ENCODE peak calls at places on chromosomes 13 and 19, in seven cellular contexts. H is adipocyte, D is Peyer's patch, U is tibial nerve, K is OCI-LY7, O is H1, Z is esophagus squamous epithelium. X is an unnamed sample. For H3K4me1, the result is how much of the 10 kb centered on the place peaks cover.

GRCh38 chr13:26262156-26262555 is 8.2 kb downstream of the CDK8 start:
- DNase-seq in O (no peak), Z (no peak), U (no peak), D (no peak), H (no peak), K (no peak), X (no peak)

GRCh38 chr19:29665826-29666633 is 769 bp downstream of the PLEKHF1 start:
- DNase-seq in K (no peak), Z (no peak), D (no peak), H (peak), U (no peak), O (no peak), X (peak)

GRCh38 chr19:13149628-13150186 is 468 bp downstream of the STX10 start:
- DNase-seq in O (no peak), U (no peak), K (peak), H (peak), Z (no peak), D (no peak), X (no peak)

GRCh38 chr19:7266832-7267231 is 27.4 kb downstream of the INSR start:
- DNase-seq in H (no peak), U (no peak), K (no peak), D (no peak), Z (no peak), O (no peak), X (no peak)

GRCh38 chr13:52713894-52714293 is 25.7 kb downstream of the CNMD start:
- DNase-seq in U (no peak), Z (no peak), O (no peak), K (no peak), D (no peak), H (no peak), X (no peak)

GRCh38 chr13:113552079-113552478 is 32.5 kb upstream of the TFDP1 start:
- DNase-seq in U (no peak), D (peak), H (no peak), O (no peak), Z (no peak), K (no peak), X (no peak)

GRCh38 chr19:28436320-28436719 is 776.6 kb downstream of the UQCRFS1 start:
- DNase-seq in K (peak), Z (no peak), O (no peak), H (no peak), D (no peak), U (no peak), X (no peak)

GRCh38 chr19:18412610-18413239 is 6.5 kb upstream of the SSBP4 start:
- DNase-seq in Z (no peak), H (no peak), U (no peak), O (no peak), K (no peak), D (no peak), X (no peak)

GRCh38 chr19:34226036-34226435 is 28.3 kb upstream of the GARRE1 start:
- DNase-seq in O (no peak), H (no peak), Z (no peak), U (no peak), D (no peak), K (no peak), X (no peak)

GRCh38 chr19:33404916-33405315 is 31.4 kb downstream of the CEBPG start:
- DNase-seq in U (peak), Z (no peak), K (no peak), H (no peak), O (no peak), D (peak), X (no peak)

GRCh38 chr19:18254546-18255500 is 19.4 kb downstream of the IQCN start:
- DNase-seq in H (no peak), K (peak), D (peak), O (no peak), U (no peak), Z (no peak), X (no peak)

GRCh38 chr19:39514840-39515550 is at the start of gene SELENOV:
- DNase-seq in D (no peak), Z (no peak), O (no peak), U (no peak), H (no peak), K (no peak), X (peak)

GRCh38 chr19:10634881-10635463 is 9.6 kb downstream of the SLC44A2 start:
- DNase-seq in Z (no peak), D (no peak), H (no peak), U (no peak), O (no peak), K (no peak), X (no peak)

GRCh38 chr19:5990289-5990797 is 12.4 kb upstream of the RANBP3 start:
- DNase-seq in H (no peak), O (no peak), Z (no peak), D (no peak), K (no peak), U (no peak), X (no peak)

GRCh38 chr13:90883592-90883991 is 463.9 kb upstream of the MIR17HG start:
- DNase-seq in U (no peak), Z (no peak), O (no peak), D (no peak), H (no peak), K (no peak), X (no peak)

GRCh38 chr19:1651061-1651547 is 1.3 kb downstream of the TCF3 start:
- DNase-seq in U (no peak), K (peak), O (no peak), Z (no peak), D (no peak), H (peak), X (no peak)

GRCh38 chr13:101449971-101450748 is 2.3 kb upstream of the ITGBL1 start:
- DNase-seq in K (no peak), D (no peak), O (no peak), Z (no peak), H (peak), U (no peak), X (no peak)

GRCh38 chr19:43936219-43936618 is 1.1 kb upstream of the ZNF45 start:
- DNase-seq in Z (no peak), U (no peak), D (no peak), H (no peak), O (no peak), K (no peak), X (no peak)

GRCh38 chr19:32373614-32374295 is 28.3 kb downstream of the ZNF507 start:
- DNase-seq in Z (no peak), O (no peak), H (peak), D (no peak), K (no peak), U (no peak), X (no peak)

GRCh38 chr13:74977498-74977897 is 504.5 kb downstream of the TBC1D4 start:
- DNase-seq in O (no peak), Z (no peak), K (no peak), D (no peak), U (no peak), H (no peak), X (no peak)

GRCh38 chr13:57409121-57409520 is 222.4 kb upstream of the PCDH17 start:
- DNase-seq in U (no peak), O (no peak), D (no peak), K (no peak), Z (no peak), H (no peak), X (peak)

GRCh38 chr13:86002921-86003488 is 203.8 kb upstream of the SLITRK6 start:
- DNase-seq in D (no peak), O (no peak), H (no peak), K (no peak), Z (no peak), U (no peak), X (no peak)

GRCh38 chr13:52159159-52159982 is at the start of gene NEK3:
- DNase-seq in H (peak), U (peak), D (peak), Z (peak), O (peak), K (peak), X (peak)

GRCh38 chr19:47430041-47430802 is 10.9 kb upstream of the MEIS3 start:
- DNase-seq in K (no peak), U (peak), H (peak), Z (no peak), O (no peak), D (peak), X (no peak)

GRCh38 chr19:43450545-43450997 is 14.8 kb downstream of the LYPD3 start:
- DNase-seq in D (no peak), O (no peak), K (no peak), U (no peak), H (peak), Z (no peak), X (no peak)

GRCh38 chr13:97122381-97122996 is 99.6 kb upstream of the MBNL2 start:
- DNase-seq in U (no peak), H (peak), Z (no peak), O (no peak), K (no peak), D (no peak), X (no peak)

GRCh38 chr19:1288528-1289394 is 3.1 kb downstream of the EFNA2 start:
- DNase-seq in O (no peak), D (no peak), Z (no peak), H (no peak), K (no peak), U (no peak), X (no peak)

GRCh38 chr13:86945596-86945995 is 725.6 kb upstream of the SLITRK5 start:
- DNase-seq in U (no peak), H (no peak), O (no peak), D (no peak), Z (no peak), K (no peak), X (no peak)

GRCh38 chr13:62278271-62278670 is 862.6 kb upstream of the PCDH20 start:
- DNase-seq in D (no peak), Z (no peak), U (no peak), O (no peak), H (no peak), K (peak), X (no peak)

GRCh38 chr19:29260477-29261317 is 47.7 kb upstream of the UQCRFS1 start:
- DNase-seq in O (no peak), D (no peak), H (peak), U (no peak), Z (no peak), K (peak), X (no peak)

GRCh38 chr19:52270266-52270885 is 989 bp downstream of the ZNF766 start:
- DNase-seq in D (no peak), O (no peak), K (no peak), U (no peak), H (peak), Z (no peak), X (no peak)

GRCh38 chr13:20127563-20128458 is 33.0 kb downstream of the GJA3 start:
- DNase-seq in D (peak), O (no peak), U (no peak), H (peak), Z (no peak), K (no peak), X (no peak)

GRCh38 chr13:21996049-21996448 is 325.2 kb downstream of the FGF9 start:
- DNase-seq in U (no peak), D (no peak), K (no peak), O (no peak), Z (no peak), H (no peak), X (no peak)

GRCh38 chr13:27524981-27525975 is 74.9 kb upstream of the MTIF3 start:
- DNase-seq in Z (no peak), H (no peak), O (no peak), K (no peak), D (no peak), U (no peak), X (no peak)

GRCh38 chr13:110206170-110206569 is 100.8 kb downstream of the COL4A1 start:
- DNase-seq in H (no peak), O (no peak), D (peak), U (no peak), Z (no peak), K (no peak), X (no peak)

GRCh38 chr13:61664821-61665705 is 249.4 kb upstream of the PCDH20 start:
- DNase-seq in K (no peak), U (no peak), Z (no peak), H (no peak), D (peak), O (no peak), X (no peak)

GRCh38 chr19:58559275-58560006 is 1.0 kb upstream of the UBE2M start:
- DNase-seq in H (peak), U (peak), K (peak), D (peak), O (no peak), Z (no peak), X (peak)

GRCh38 chr19:48900477-48901452 is 653 bp downstream of the NUCB1 start:
- DNase-seq in K (peak), O (no peak), Z (no peak), H (peak), U (no peak), D (no peak), X (no peak)
- H3K4me1 ChIP-seq in K (under half), O (under half), Z (under half), H (under half), U (under half), D (under half), X (under half)

GRCh38 chr13:99323488-99323887 is 16.3 kb upstream of the GPR183 start:
- DNase-seq in U (no peak), K (no peak), Z (no peak), O (no peak), H (no peak), D (no peak), X (no peak)

GRCh38 chr13:99322297-99323103 is 15.3 kb upstream of the GPR183 start:
- DNase-seq in Z (no peak), H (peak), U (no peak), K (no peak), D (no peak), O (no peak), X (no peak)

GRCh38 chr13:99316657-99317244 is 9.6 kb upstream of the GPR183 start:
- DNase-seq in H (no peak), O (no peak), Z (no peak), D (no peak), K (no peak), U (no peak), X (no peak)

GRCh38 chr13:99321709-99322108 is 14.5 kb upstream of the GPR183 start:
- DNase-seq in U (no peak), K (no peak), H (no peak), D (no peak), Z (no peak), O (no peak), X (no peak)

GRCh38 chr13:99320693-99321481 is 13.7 kb upstream of the GPR183 start:
- DNase-seq in Z (no peak), H (peak), U (no peak), O (no peak), K (no peak), D (no peak), X (no peak)
- H3K4me1 ChIP-seq in Z (under half), H (under half), U (under half), O (under half), K (under half), D (under half), X (under half)

GRCh38 chr19:19504754-19505668 is 10.3 kb downstream of the TSSK6 start:
- DNase-seq in Z (no peak), D (no peak), H (no peak), U (no peak), O (no peak), K (no peak), X (no peak)

GRCh38 chr19:19502281-19502680 is 13.1 kb downstream of the TSSK6 start:
- DNase-seq in H (no peak), D (no peak), K (no peak), O (no peak), U (no peak), Z (no peak), X (no peak)

GRCh38 chr19:19501798-19502197 is 13.6 kb downstream of the TSSK6 start:
- DNase-seq in K (no peak), U (no peak), Z (no peak), D (no peak), H (no peak), O (no peak), X (no peak)

GRCh38 chr19:19500975-19501644 is 14.2 kb downstream of the TSSK6 start:
- DNase-seq in K (no peak), D (no peak), O (no peak), Z (no peak), H (no peak), U (no peak), X (no peak)

DNA sequence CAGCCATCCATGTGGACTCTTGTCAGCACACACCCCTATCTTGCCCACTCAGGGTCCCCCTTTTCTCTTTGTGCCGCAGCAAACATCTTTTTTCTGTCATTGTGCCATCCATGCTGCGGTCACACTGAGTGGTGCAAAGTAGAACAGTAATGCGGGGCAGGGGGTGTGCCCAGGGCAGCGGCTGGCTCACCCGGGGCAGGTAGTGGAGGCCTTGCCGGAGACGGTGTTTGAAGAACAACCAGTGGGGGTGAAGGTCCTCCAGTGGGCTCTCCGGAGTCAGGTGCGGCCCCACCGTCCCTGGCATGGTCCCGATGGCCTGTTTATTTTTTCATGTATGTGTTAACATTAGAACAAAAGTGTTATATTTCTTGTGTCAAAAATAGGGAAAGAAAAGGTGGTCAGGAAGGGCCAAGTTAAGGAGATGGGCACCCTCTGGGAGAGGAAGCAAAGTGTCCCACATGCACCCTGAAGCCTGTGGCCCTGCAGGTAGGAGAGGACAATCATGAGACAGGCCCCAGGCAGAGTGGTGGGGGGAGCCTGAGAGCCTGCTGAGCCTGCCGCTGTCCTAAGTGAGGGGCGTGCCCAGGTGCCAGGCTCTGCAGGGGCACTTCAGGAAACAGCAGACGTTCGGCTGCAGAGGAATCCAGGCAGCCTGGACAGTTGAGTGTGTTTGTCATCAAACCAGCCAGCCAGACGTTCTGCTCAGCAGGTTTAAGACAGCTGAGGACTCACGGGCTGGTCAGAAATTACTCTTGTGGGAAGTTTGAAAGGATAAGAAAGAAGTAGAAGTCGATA is 12.3 kb downstream of the TSSK6 start:
- DNase-seq in D (no peak), O (no peak), H (no peak), K (no peak), Z (no peak), U (no peak), X (no peak)
- H3K4me1 ChIP-seq in D (under half), O (under half), H (under half), K (under half), Z (under half), U (under half), X (under half)

DNA sequence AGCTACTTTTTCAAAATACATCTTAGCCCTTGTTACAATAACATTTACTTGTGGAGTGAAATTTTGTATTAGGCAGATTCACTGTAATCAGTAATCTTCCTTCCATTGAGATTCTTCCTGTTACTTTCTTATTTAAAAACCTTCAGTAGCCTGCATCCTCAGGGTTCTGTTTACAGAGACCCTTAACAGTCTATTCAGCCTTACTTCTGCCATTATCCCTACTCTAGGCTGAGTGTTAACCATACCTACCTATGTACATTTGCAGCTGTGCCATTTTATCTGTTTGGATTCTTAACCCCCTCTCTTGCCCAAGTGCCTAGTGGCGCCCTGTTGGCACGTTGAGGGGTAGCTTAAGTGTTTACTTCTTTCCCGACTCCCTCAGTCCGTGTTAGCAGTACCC is 71.9 kb downstream of the LRCH1 start:
- DNase-seq in Z (no peak), U (no peak), H (no peak), O (no peak), D (no peak), K (no peak), X (no peak)
- H3K4me1 ChIP-seq in Z (under half), U (under half), H (under half), O (under half), D (under half), K (half or more), X (under half)

DNA sequence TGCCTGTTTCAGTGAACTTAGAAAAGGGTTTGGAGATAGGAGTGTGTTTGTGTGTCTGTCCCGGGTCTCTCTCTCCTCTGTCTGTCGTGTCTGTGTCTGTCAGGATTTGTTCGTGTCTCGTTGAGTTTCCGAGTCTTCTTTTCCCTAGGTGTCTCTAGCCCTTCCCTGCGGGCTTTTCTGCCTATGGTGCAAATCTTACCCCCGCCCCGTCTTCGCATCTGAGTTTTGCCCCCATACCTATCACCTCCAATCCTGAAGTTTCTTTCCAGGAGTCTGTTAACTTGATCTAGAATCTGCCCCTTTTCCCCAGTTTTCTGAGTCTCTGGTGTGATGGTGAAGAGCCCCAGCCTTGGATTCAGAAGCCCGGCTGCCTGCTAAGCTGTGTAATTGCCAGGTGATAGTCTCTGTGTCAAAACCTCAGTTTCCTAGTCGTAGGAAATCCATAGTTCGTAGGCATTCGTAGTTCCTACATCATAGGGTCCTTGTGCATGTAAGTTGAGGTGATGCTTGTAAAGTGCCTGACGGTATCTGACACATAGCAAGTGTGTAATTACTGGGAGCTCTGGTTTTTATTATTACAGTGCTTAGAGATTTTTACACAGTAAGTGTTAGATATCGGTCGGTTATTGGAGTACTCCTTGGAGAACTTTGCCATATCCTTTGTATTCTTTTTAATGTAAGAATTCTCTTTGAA is 782 bp downstream of the EPN1 start:
- DNase-seq in K (peak), H (no peak), Z (no peak), D (no peak), O (no peak), U (no peak), X (no peak)
- H3K4me1 ChIP-seq in K (half or more), H (under half), Z (under half), D (under half), O (under half), U (half or more), X (under half)

GRCh38 chr19:41323430-41324125 is 13.6 kb downstream of the CCDC97 start:
- DNase-seq in Z (no peak), O (no peak), D (no peak), K (no peak), U (peak), H (peak), X (no peak)

GRCh38 chr19:41321600-41322270 is 11.8 kb downstream of the CCDC97 start:
- DNase-seq in D (no peak), O (peak), Z (no peak), K (peak), U (no peak), H (peak), X (no peak)

GRCh38 chr19:41324231-41324702 is 14.3 kb downstream of the CCDC97 start:
- DNase-seq in D (no peak), O (no peak), Z (no peak), K (no peak), H (peak), U (no peak), X (no peak)

GRCh38 chr19:41322451-41322850 is 12.5 kb downstream of the CCDC97 start:
- DNase-seq in U (no peak), H (no peak), K (no peak), D (no peak), O (no peak), Z (no peak), X (no peak)

DNA sequence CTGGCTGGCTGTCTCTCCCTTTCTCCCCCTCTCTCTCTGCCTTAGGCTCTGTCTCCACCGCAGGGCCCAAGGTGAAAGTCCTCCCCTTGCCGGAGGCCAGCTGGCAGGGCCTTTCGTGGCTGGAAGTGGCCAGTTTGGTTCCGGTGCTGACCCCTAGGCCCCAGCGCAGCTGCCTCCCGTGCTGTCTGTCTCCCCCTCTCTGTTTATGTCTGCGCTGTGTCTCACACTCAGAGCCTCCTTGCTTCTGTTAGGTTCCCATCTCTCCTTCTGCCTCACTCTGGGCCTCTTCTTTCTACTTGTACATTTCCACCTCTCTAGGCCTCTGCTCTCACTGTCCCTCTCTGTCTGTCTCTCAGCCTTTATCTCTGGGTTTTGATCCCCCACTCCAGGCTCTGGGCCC is 13.1 kb downstream of the CCDC97 start:
- DNase-seq in O (no peak), U (no peak), K (no peak), D (no peak), H (peak), Z (no peak), X (no peak)
- H3K4me1 ChIP-seq in O (under half), U (half or more), K (under half), D (under half), H (half or more), Z (half or more), X (under half)

X was measured in iPS DF 6.9.